ENCODE peak calls at places on chromosomes 12 and 14, in nine cellular contexts. O is A549, S is colonic mucosa, L is mammary epithelial cell, Q is tibial artery, B is PC-3, R is endodermal cell, I is mesenchymal stem cell, C is tibial nerve. V is an unnamed sample.

GRCh38 chr14:53849549-53849948 is 107.1 kb downstream of the BMP4 start:
- DNase-seq in O (no peak), S (no peak), L (no peak), Q (no peak), B (no peak), R (no peak), I (no peak), C (no peak), V (no peak)

GRCh38 chr14:49089078-49089477 is 497.1 kb downstream of the RPS29 start:
- DNase-seq in O (no peak), S (no peak), L (no peak), Q (no peak), B (peak; percentile 6), R (no peak), I (no peak), C (no peak), V (no peak)

GRCh38 chr12:91506461-91506860 is 323.8 kb upstream of the DCN start:
- DNase-seq in O (no peak), S (no peak), L (no peak), Q (no peak), B (no peak), R (no peak), I (no peak), C (no peak), V (no peak)

GRCh38 chr12:80807640-80808288 is 91.1 kb downstream of the MYF5 start:
- DNase-seq in O (no peak), S (no peak), L (no peak), Q (no peak), B (peak; percentile 6), R (no peak), I (no peak), C (no peak), V (no peak)

GRCh38 chr12:112979281-112979680 is 962 bp downstream of the OAS2 start:
- DNase-seq in O (no peak), S (peak; percentile 30), L (peak; percentile 40), Q (no peak), B (peak; percentile 5), R (no peak), I (no peak), C (no peak), V (peak; percentile 47)

GRCh38 chr14:21868442-21869046 is 194.9 kb upstream of the OR4E1 start:
- DNase-seq in O (peak; percentile 56), S (peak; percentile 56), L (peak; percentile 73), Q (no peak), B (peak; percentile 78), R (peak; percentile 92), I (peak; percentile 23), C (no peak), V (peak; percentile 69)

GRCh38 chr12:94289551-94290312 is 141.4 kb downstream of the PLXNC1 start:
- DNase-seq in O (no peak), S (no peak), L (peak; percentile 9), Q (no peak), B (peak; percentile 73), R (no peak), I (peak; percentile 51), C (no peak), V (peak; percentile 15)

GRCh38 chr14:76086636-76087035 is 65.1 kb upstream of the GPATCH2L start:
- DNase-seq in O (no peak), S (no peak), L (no peak), Q (no peak), B (no peak), R (no peak), I (no peak), C (no peak), V (no peak)

GRCh38 chr12:108825205-108825950 is 32.0 kb downstream of the SSH1 start:
- DNase-seq in O (no peak), S (no peak), L (no peak), Q (no peak), B (no peak), R (no peak), I (peak; percentile 95), C (no peak), V (no peak)
- H3K4me1 ChIP-seq in O (peaks cover 55% of the 10 kb centered on the region), S (peaks cover 3% of the 10 kb centered on the region), L (peaks cover 32% of the 10 kb centered on the region), Q (peaks cover 64% of the 10 kb centered on the region), B (no peaks in the 10 kb centered on the region), R (no peaks in the 10 kb centered on the region), I (peaks cover 43% of the 10 kb centered on the region), C (no peaks in the 10 kb centered on the region), V (no peaks in the 10 kb centered on the region)

GRCh38 chr14:70658899-70659298 is 17.2 kb downstream of the TTC9 start:
- DNase-seq in O (no peak), S (no peak), L (no peak), Q (no peak), B (no peak), R (no peak), I (no peak), C (no peak), V (no peak)
- H3K4me1 ChIP-seq in O (peaks cover 6% of the 10 kb centered on the region), S (no peaks in the 10 kb centered on the region), L (peaks cover 12% of the 10 kb centered on the region), Q (peaks cover 3% of the 10 kb centered on the region), B (peaks cover 8% of the 10 kb centered on the region), R (peaks cover 7% of the 10 kb centered on the region), I (peaks cover 9% of the 10 kb centered on the region), C (no peaks in the 10 kb centered on the region), V (no peaks in the 10 kb centered on the region)

DNA sequence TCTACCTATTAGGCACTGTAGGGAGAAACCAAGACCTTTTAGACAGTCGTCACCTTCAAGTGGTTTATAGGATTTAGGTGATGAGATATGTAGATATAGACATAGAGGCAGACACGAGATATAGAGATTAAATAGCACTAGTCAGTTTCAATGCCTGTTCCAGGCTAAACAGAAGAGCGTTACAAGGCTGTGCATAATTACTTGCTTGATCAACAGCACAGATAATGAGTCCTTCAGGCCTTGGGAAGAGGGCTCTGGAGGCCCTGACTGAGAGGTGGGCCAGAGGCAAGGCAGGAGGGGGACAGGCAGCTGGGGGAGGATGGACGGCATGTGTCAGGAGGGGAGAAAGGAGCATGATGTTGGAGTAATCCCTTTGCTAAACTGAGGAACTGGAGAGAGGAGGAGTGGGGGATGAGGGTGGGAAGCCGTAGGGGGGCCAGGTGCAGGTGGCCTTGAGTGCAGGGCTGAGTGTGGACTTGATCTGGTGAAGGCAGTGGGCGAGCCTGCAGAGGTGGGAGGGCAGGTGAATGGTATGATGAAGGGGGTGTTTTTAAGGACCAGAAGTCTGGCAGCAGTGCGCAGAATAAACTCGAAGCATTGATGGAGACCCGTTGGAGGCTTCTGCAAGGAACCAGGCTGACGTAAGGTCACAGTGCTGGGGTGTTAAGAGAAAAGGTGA is 43.9 kb upstream of the ATP23 start:
- DNase-seq in O (no peak), S (no peak), L (no peak), Q (no peak), B (no peak), R (peak; percentile 58), I (no peak), C (no peak), V (no peak)
- H3K4me1 ChIP-seq in O (peaks cover 49% of the 10 kb centered on the region), S (peaks cover 34% of the 10 kb centered on the region), L (peaks cover 48% of the 10 kb centered on the region), Q (peaks cover 70% of the 10 kb centered on the region), B (peaks cover 30% of the 10 kb centered on the region), R (peaks cover 14% of the 10 kb centered on the region), I (peaks cover 33% of the 10 kb centered on the region), C (peaks cover 7% of the 10 kb centered on the region), V (peaks cover 2% of the 10 kb centered on the region)

GRCh38 chr12:14954269-14954668 is 7.1 kb downstream of the ARHGDIB start:
- DNase-seq in O (no peak), S (no peak), L (no peak), Q (no peak), B (no peak), R (no peak), I (no peak), C (no peak), V (no peak)
- H3K4me1 ChIP-seq in O (peaks cover 22% of the 10 kb centered on the region), S (no peaks in the 10 kb centered on the region), L (peaks cover 33% of the 10 kb centered on the region), Q (peaks cover 8% of the 10 kb centered on the region), B (peaks cover 34% of the 10 kb centered on the region), R (no peaks in the 10 kb centered on the region), I (peaks cover 8% of the 10 kb centered on the region), C (no peaks in the 10 kb centered on the region), V (no peaks in the 10 kb centered on the region)